ENCODE peak calls at places on chromosomes 7 and 10, in six cellular contexts. O is iPS-NIHi11; V is endothelial cell; P is frontal cortex; E is activated CD4-positive, alpha-beta T cell treated with anti-CD3 and anti-CD28 coated beads for 1 hour; T is SW480. J is an unnamed sample.

GRCh38 chr7:101924171-101924570 is 106.7 kb downstream of the CUX1 start:
- DNase-seq in O (no peak), V (no peak), P (no peak), E (no peak), T (no peak), J (no peak)

GRCh38 chr7:8160810-8161209 is 101.2 kb downstream of the ICA1 start:
- DNase-seq in O (no peak), V (no peak), P (no peak), E (no peak), T (no peak), J (no peak)

GRCh38 chr7:149762610-149763009 is 10.8 kb downstream of the ZNF467 start:
- DNase-seq in O (no peak), V (no peak), P (no peak), E (no peak), T (no peak), J (no peak)

GRCh38 chr10:69842932-69843331 is 41.2 kb downstream of the COL13A1 start:
- DNase-seq in O (no peak), V (no peak), P (no peak), E (no peak), T (no peak), J (no peak)

GRCh38 chr7:20064974-20065862 is 152.0 kb downstream of the MACC1 start:
- DNase-seq in O (peak), V (no peak), P (no peak), E (no peak), T (peak), J (no peak)

GRCh38 chr10:114526112-114526496 is 121.8 kb upstream of the AFAP1L2 start:
- DNase-seq in O (no peak), V (no peak), P (no peak), E (no peak), T (peak), J (no peak)

GRCh38 chr10:13272164-13272571 is 27.7 kb downstream of the PHYH start:
- DNase-seq in O (no peak), V (no peak), P (peak), E (no peak), T (no peak), J (peak)

GRCh38 chr7:17132726-17133125 is 165.7 kb upstream of the AHR start:
- DNase-seq in O (no peak), V (no peak), P (no peak), E (no peak), T (no peak), J (no peak)

GRCh38 chr10:23435378-23435777 is 3.5 kb upstream of the OTUD1 start:
- DNase-seq in O (no peak), V (no peak), P (no peak), E (no peak), T (no peak), J (no peak)

GRCh38 chr10:93615576-93615975 is 3.2 kb downstream of the PDE6C start:
- DNase-seq in O (no peak), V (no peak), P (no peak), E (no peak), T (no peak), J (no peak)

GRCh38 chr7:116859323-116859722 is 3.1 kb upstream of the CAPZA2 start:
- DNase-seq in O (no peak), V (no peak), P (no peak), E (no peak), T (no peak), J (no peak)

GRCh38 chr10:127196955-127197432 is 603 bp upstream of the INSYN2A start:
- DNase-seq in O (no peak), V (no peak), P (no peak), E (no peak), T (no peak), J (no peak)

GRCh38 chr7:80521809-80522208 is 9.9 kb upstream of the GNAT3 start:
- DNase-seq in O (no peak), V (no peak), P (no peak), E (no peak), T (no peak), J (no peak)

GRCh38 chr10:43809211-43809930 is 160.7 kb upstream of the ZNF32 start:
- DNase-seq in O (no peak), V (no peak), P (no peak), E (no peak), T (no peak), J (no peak)

GRCh38 chr10:14325325-14325955 is 5.3 kb downstream of the FRMD4A start:
- DNase-seq in O (peak), V (peak), P (no peak), E (peak), T (peak), J (peak)

GRCh38 chr10:71433983-71434744 is 37.4 kb downstream of the CDH23 start:
- DNase-seq in O (no peak), V (no peak), P (no peak), E (no peak), T (no peak), J (no peak)

GRCh38 chr10:77392851-77393250 is 244.8 kb downstream of the KCNMA1 start:
- DNase-seq in O (no peak), V (no peak), P (no peak), E (no peak), T (peak), J (no peak)

GRCh38 chr10:28790146-28790545 is 112.8 kb downstream of the BAMBI start:
- DNase-seq in O (no peak), V (no peak), P (no peak), E (no peak), T (no peak), J (no peak)

GRCh38 chr7:133703547-133703946 is 423.6 kb upstream of the LRGUK start:
- DNase-seq in O (no peak), V (no peak), P (no peak), E (no peak), T (no peak), J (no peak)

GRCh38 chr7:44378744-44379143 is 53.4 kb upstream of the CAMK2B start:
- DNase-seq in O (peak), V (no peak), P (no peak), E (no peak), T (peak), J (peak)

GRCh38 chr10:119498889-119499864 is 43.3 kb downstream of the RGS10 start:
- DNase-seq in O (no peak), V (no peak), P (no peak), E (no peak), T (peak), J (peak)

GRCh38 chr7:130047801-130048200 is 3.4 kb downstream of the ZC3HC1 start:
- DNase-seq in O (no peak), V (no peak), P (no peak), E (no peak), T (no peak), J (no peak)

GRCh38 chr10:113089581-113089980 is 139.5 kb downstream of the TCF7L2 start:
- DNase-seq in O (no peak), V (no peak), P (no peak), E (no peak), T (no peak), J (no peak)

GRCh38 chr7:98321301-98321700 is 39.8 kb downstream of the BRI3 start:
- DNase-seq in O (no peak), V (no peak), P (no peak), E (no peak), T (no peak), J (no peak)

GRCh38 chr10:131897297-131897899 is 3.4 kb upstream of the PPP2R2D start:
- DNase-seq in O (no peak), V (no peak), P (no peak), E (no peak), T (no peak), J (peak)

GRCh38 chr10:94407668-94408067 is 5.3 kb downstream of the TBC1D12 start:
- DNase-seq in O (no peak), V (no peak), P (no peak), E (no peak), T (no peak), J (peak)

GRCh38 chr10:24463683-24464426 is 254.9 kb downstream of the KIAA1217 start:
- DNase-seq in O (no peak), V (no peak), P (no peak), E (no peak), T (peak), J (no peak)

GRCh38 chr7:5701085-5701914 is 80.2 kb downstream of the RNF216 start:
- DNase-seq in O (no peak), V (no peak), P (no peak), E (peak), T (peak), J (no peak)

GRCh38 chr7:141974831-141975230 is 1.3 kb upstream of the TAS2R38 start:
- DNase-seq in O (no peak), V (peak), P (no peak), E (no peak), T (peak), J (peak)

GRCh38 chr10:10872035-10872673 is 145.5 kb upstream of the CELF2 start:
- DNase-seq in O (no peak), V (peak), P (no peak), E (no peak), T (no peak), J (no peak)

GRCh38 chr7:47582748-47583740 is 1.1 kb upstream of the TNS3 start:
- DNase-seq in O (no peak), V (no peak), P (no peak), E (no peak), T (no peak), J (no peak)

GRCh38 chr7:101217388-101218235 is at the start of the genes PLOD3 and ZNHIT1:
- DNase-seq in O (peak), V (peak), P (peak), E (peak), T (peak), J (peak)

GRCh38 chr7:46544396-46545008 is 623.4 kb upstream of the IGFBP3 start:
- DNase-seq in O (no peak), V (no peak), P (no peak), E (no peak), T (peak), J (peak)

GRCh38 chr10:8279598-8279997 is 225.1 kb downstream of the GATA3 start:
- DNase-seq in O (no peak), V (no peak), P (no peak), E (no peak), T (peak), J (peak)

GRCh38 chr7:135782377-135782776 is 33.8 kb upstream of the FAM180A start:
- DNase-seq in O (no peak), V (no peak), P (no peak), E (no peak), T (no peak), J (no peak)

J was measured in HepG2.